ENCODE peak calls at places on chromosomes 11 and 22, in four cellular contexts. C is foreskin fibroblast; I is thoracic aorta; Q is activated naive CD4-positive, alpha-beta T cell treated with anti-CD3 and anti-CD28 coated beads, Interleukin-2, amount 10 ng/mL, durations not matched to agents 7 days and 5 days. E is an unnamed sample.

GRCh38 chr11:108787105-108787504 is 122.2 kb downstream of the DDX10 start:
- DNase-seq in C (no peak), Q (no peak), I (no peak), E (no peak)

GRCh38 chr11:1438261-1438966 is 48.2 kb downstream of the MOB2 start:
- DNase-seq in I (no peak), C (no peak), Q (no peak), E (no peak)

GRCh38 chr22:40058265-40058664 is 63.5 kb downstream of the FAM83F start:
- DNase-seq in Q (peak), C (no peak), I (no peak), E (no peak)

GRCh38 chr11:135006800-135007199 is 594.8 kb upstream of the B3GAT1 start:
- DNase-seq in Q (no peak), I (no peak), C (no peak), E (no peak)

GRCh38 chr22:17119481-17120202 is 1.5 kb downstream of the TMEM121B start:
- DNase-seq in Q (no peak), C (no peak), I (no peak), E (no peak)

GRCh38 chr11:71421392-71421950 is 26.7 kb downstream of the DHCR7 start:
- DNase-seq in Q (no peak), C (no peak), I (no peak), E (no peak)

GRCh38 chr11:93143186-93143585 is 54.6 kb downstream of the SLC36A4 start:
- DNase-seq in Q (no peak), I (no peak), C (no peak), E (no peak)

GRCh38 chr22:30326704-30327362 is at the start of gene TBC1D10A:
- DNase-seq in I (peak), Q (peak), C (peak), E (peak)

GRCh38 chr11:120563698-120564572 is 52.4 kb downstream of the GRIK4 start:
- DNase-seq in I (no peak), Q (no peak), C (no peak), E (no peak)

GRCh38 chr11:64661622-64662021 is 61.4 kb downstream of the NRXN2 start:
- DNase-seq in I (no peak), C (no peak), Q (no peak), E (no peak)

GRCh38 chr11:88152381-88152780 is 22.9 kb downstream of the RAB38 start:
- DNase-seq in Q (no peak), C (peak), I (no peak), E (no peak)

GRCh38 chr11:7672960-7673723 is at the start of gene CYB5R2:
- DNase-seq in C (peak), Q (peak), I (peak), E (peak)

GRCh38 chr11:128948583-128948982 is 5.9 kb upstream of the TP53AIP1 start:
- DNase-seq in I (no peak), C (no peak), Q (no peak), E (no peak)

GRCh38 chr22:49975543-49976389 is 15.2 kb downstream of the PIM3 start:
- DNase-seq in C (peak), Q (peak), I (peak), E (no peak)

GRCh38 chr11:104279587-104279986 is 115.6 kb upstream of the PDGFD start:
- DNase-seq in I (no peak), Q (no peak), C (no peak), E (no peak)

GRCh38 chr11:7530013-7530412 is 16.2 kb downstream of the PPFIBP2 start:
- DNase-seq in C (no peak), I (no peak), Q (no peak), E (no peak)

GRCh38 chr11:109981028-109981636 is 112.1 kb upstream of the ZC3H12C start:
- DNase-seq in Q (no peak), I (no peak), C (no peak), E (no peak)

GRCh38 chr22:11627798-11628650 is 3900.0 kb upstream of the OR11H1 start:
- DNase-seq in I (no peak), Q (no peak), C (no peak), E (no peak)

GRCh38 chr22:36197065-36197440 is 4.6 kb downstream of the APOL4 start:
- DNase-seq in C (no peak), Q (no peak), I (no peak), E (no peak)

GRCh38 chr11:57377098-57377497 is 3.9 kb downstream of the PRG3 start:
- DNase-seq in Q (no peak), I (no peak), C (no peak), E (no peak)

GRCh38 chr22:17808688-17809403 is 34.6 kb upstream of the BID start:
- DNase-seq in C (no peak), Q (no peak), I (no peak), E (no peak)

GRCh38 chr22:25919452-25919851 is 177.5 kb downstream of the MYO18B start:
- DNase-seq in C (no peak), I (no peak), Q (no peak), E (no peak)

GRCh38 chr11:66471142-66471541 is 4.4 kb downstream of the PELI3 start:
- DNase-seq in Q (no peak), I (no peak), C (no peak), E (no peak)

GRCh38 chr11:117600976-117601708 is 195.9 kb downstream of the DSCAML1 start:
- DNase-seq in C (no peak), Q (no peak), I (no peak), E (no peak)